ENCODE peak calls at places on chromosomes 3 and 15, in five cellular contexts. One of them, this sample, is unnamed.

GRCh38 chr3:115699741-115700140 is 76.4 kb downstream of the GAP43 start:
- DNase-seq in naive thymus-derived CD8-positive, alpha-beta T cell: no peak
- DNase-seq in nephron progenitor cell: no peak
- DNase-seq in effector memory CD8-positive, alpha-beta T cell: no peak
- DNase-seq in midbrain: no peak
- DNase-seq in this sample: no peak

GRCh38 chr3:59313365-59313764 is 263.5 kb upstream of the CFAP20DC start:
- DNase-seq in naive thymus-derived CD8-positive, alpha-beta T cell: peak; percentile 20
- DNase-seq in nephron progenitor cell: peak; percentile 54
- DNase-seq in effector memory CD8-positive, alpha-beta T cell: peak; percentile 22
- DNase-seq in midbrain: peak; percentile 16
- DNase-seq in this sample: peak; percentile 63

GRCh38 chr3:116018651-116019050 is 395.3 kb downstream of the GAP43 start:
- DNase-seq in naive thymus-derived CD8-positive, alpha-beta T cell: no peak
- DNase-seq in nephron progenitor cell: no peak
- DNase-seq in effector memory CD8-positive, alpha-beta T cell: no peak
- DNase-seq in midbrain: no peak
- DNase-seq in this sample: no peak

GRCh38 chr15:40722934-40723333 is 28.0 kb downstream of the RAD51 start:
- DNase-seq in naive thymus-derived CD8-positive, alpha-beta T cell: no peak
- DNase-seq in nephron progenitor cell: no peak
- DNase-seq in effector memory CD8-positive, alpha-beta T cell: no peak
- DNase-seq in midbrain: no peak
- DNase-seq in this sample: no peak

GRCh38 chr3:139338405-139338804 is 5.4 kb upstream of the MRPS22 start:
- DNase-seq in naive thymus-derived CD8-positive, alpha-beta T cell: no peak
- DNase-seq in nephron progenitor cell: no peak
- DNase-seq in effector memory CD8-positive, alpha-beta T cell: no peak
- DNase-seq in midbrain: no peak
- DNase-seq in this sample: no peak

GRCh38 chr3:148750296-148750695 is 52.6 kb downstream of the AGTR1 start:
- DNase-seq in naive thymus-derived CD8-positive, alpha-beta T cell: no peak
- DNase-seq in nephron progenitor cell: no peak
- DNase-seq in effector memory CD8-positive, alpha-beta T cell: no peak
- DNase-seq in midbrain: no peak
- DNase-seq in this sample: no peak

GRCh38 chr3:133857767-133858166 is 37.9 kb downstream of the RAB6B start:
- DNase-seq in naive thymus-derived CD8-positive, alpha-beta T cell: no peak
- DNase-seq in nephron progenitor cell: no peak
- DNase-seq in effector memory CD8-positive, alpha-beta T cell: no peak
- DNase-seq in midbrain: no peak
- DNase-seq in this sample: no peak

GRCh38 chr3:69385723-69386483 is at the start of gene FRMD4B:
- DNase-seq in naive thymus-derived CD8-positive, alpha-beta T cell: peak; percentile 5
- DNase-seq in nephron progenitor cell: peak; percentile 73
- DNase-seq in effector memory CD8-positive, alpha-beta T cell: peak; percentile 15
- DNase-seq in midbrain: peak; percentile 92
- DNase-seq in this sample: peak; percentile 68

GRCh38 chr3:62445267-62445666 is 71.9 kb upstream of the FEZF2 start:
- DNase-seq in naive thymus-derived CD8-positive, alpha-beta T cell: peak; percentile 36
- DNase-seq in nephron progenitor cell: no peak
- DNase-seq in effector memory CD8-positive, alpha-beta T cell: no peak
- DNase-seq in midbrain: no peak
- DNase-seq in this sample: no peak

GRCh38 chr3:16056210-16056607 is 118.3 kb upstream of the GALNT15 start:
- DNase-seq in naive thymus-derived CD8-positive, alpha-beta T cell: no peak
- DNase-seq in nephron progenitor cell: no peak
- DNase-seq in effector memory CD8-positive, alpha-beta T cell: no peak
- DNase-seq in midbrain: no peak
- DNase-seq in this sample: peak; percentile 39

GRCh38 chr15:69718916-69719315 is 266.3 kb downstream of the RPLP1 start:
- DNase-seq in naive thymus-derived CD8-positive, alpha-beta T cell: peak; percentile 24
- DNase-seq in nephron progenitor cell: no peak
- DNase-seq in effector memory CD8-positive, alpha-beta T cell: peak; percentile 25
- DNase-seq in midbrain: peak; percentile 9
- DNase-seq in this sample: peak; percentile 12

GRCh38 chr3:195542261-195542660 is 864 bp downstream of the PPP1R2 start:
- DNase-seq in naive thymus-derived CD8-positive, alpha-beta T cell: peak; percentile 30
- DNase-seq in nephron progenitor cell: no peak
- DNase-seq in effector memory CD8-positive, alpha-beta T cell: no peak
- DNase-seq in midbrain: peak; percentile 6
- DNase-seq in this sample: no peak

This sample was measured in cardiac muscle cell.